ENCODE peak calls at places on chromosomes 1 and 21, in ten cellular contexts. One of them, this sample, is unnamed.

GRCh38 chr1:4128616-4129015 is 228.5 kb upstream of the C1orf174 start:
- DNase-seq in WTC11: no peak
- DNase-seq in colonic mucosa: no peak
- DNase-seq in sigmoid colon: no peak
- DNase-seq in heart right ventricle: no peak
- DNase-seq in DND-41: no peak
- DNase-seq in LNCaP clone FGC: no peak
- DNase-seq in PC-9: no peak
- DNase-seq in progenitor cell of endocrine pancreas: no peak
- DNase-seq in left lung: no peak
- DNase-seq in this sample: no peak

GRCh38 chr1:78254517-78254916 is 208.8 kb downstream of the GIPC2 start:
- DNase-seq in WTC11: no peak
- DNase-seq in progenitor cell of endocrine pancreas: no peak
- DNase-seq in LNCaP clone FGC: peak
- DNase-seq in left lung: no peak
- DNase-seq in PC-9: peak
- DNase-seq in heart right ventricle: no peak
- DNase-seq in colonic mucosa: no peak
- DNase-seq in DND-41: no peak
- DNase-seq in sigmoid colon: no peak
- DNase-seq in this sample: peak

GRCh38 chr21:37554661-37555379 is 188.2 kb downstream of the DYRK1A start:
- DNase-seq in progenitor cell of endocrine pancreas: no peak
- DNase-seq in colonic mucosa: no peak
- DNase-seq in WTC11: no peak
- DNase-seq in LNCaP clone FGC: no peak
- DNase-seq in PC-9: no peak
- DNase-seq in DND-41: no peak
- DNase-seq in heart right ventricle: no peak
- DNase-seq in left lung: no peak
- DNase-seq in sigmoid colon: no peak
- DNase-seq in this sample: no peak

GRCh38 chr1:93681549-93682412 is at the start of gene BCAR3:
- DNase-seq in left lung: peak
- DNase-seq in WTC11: peak
- DNase-seq in progenitor cell of endocrine pancreas: peak
- DNase-seq in sigmoid colon: peak
- DNase-seq in colonic mucosa: peak
- DNase-seq in heart right ventricle: peak
- DNase-seq in DND-41: no peak
- DNase-seq in LNCaP clone FGC: no peak
- DNase-seq in PC-9: peak
- DNase-seq in this sample: peak

GRCh38 chr21:27321791-27322190 is 354.9 kb upstream of the ADAMTS5 start:
- DNase-seq in sigmoid colon: no peak
- DNase-seq in left lung: no peak
- DNase-seq in heart right ventricle: no peak
- DNase-seq in DND-41: no peak
- DNase-seq in WTC11: no peak
- DNase-seq in progenitor cell of endocrine pancreas: no peak
- DNase-seq in colonic mucosa: no peak
- DNase-seq in PC-9: no peak
- DNase-seq in LNCaP clone FGC: no peak
- DNase-seq in this sample: no peak

GRCh38 chr1:201074018-201074417 is 38.2 kb downstream of the CACNA1S start:
- DNase-seq in PC-9: no peak
- DNase-seq in WTC11: no peak
- DNase-seq in heart right ventricle: no peak
- DNase-seq in LNCaP clone FGC: no peak
- DNase-seq in DND-41: no peak
- DNase-seq in progenitor cell of endocrine pancreas: no peak
- DNase-seq in colonic mucosa: no peak
- DNase-seq in sigmoid colon: no peak
- DNase-seq in left lung: no peak
- DNase-seq in this sample: no peak

GRCh38 chr1:23020731-23021130 is 1.5 kb downstream of the KDM1A start:
- DNase-seq in left lung: no peak
- DNase-seq in DND-41: no peak
- DNase-seq in heart right ventricle: no peak
- DNase-seq in progenitor cell of endocrine pancreas: no peak
- DNase-seq in PC-9: no peak
- DNase-seq in sigmoid colon: no peak
- DNase-seq in WTC11: no peak
- DNase-seq in colonic mucosa: no peak
- DNase-seq in LNCaP clone FGC: no peak
- DNase-seq in this sample: peak

GRCh38 chr1:226545806-226546596 is 2.6 kb upstream of the STUM start:
- DNase-seq in progenitor cell of endocrine pancreas: no peak
- DNase-seq in colonic mucosa: no peak
- DNase-seq in LNCaP clone FGC: no peak
- DNase-seq in heart right ventricle: peak
- DNase-seq in sigmoid colon: peak
- DNase-seq in DND-41: no peak
- DNase-seq in PC-9: no peak
- DNase-seq in left lung: no peak
- DNase-seq in WTC11: no peak
- DNase-seq in this sample: no peak

GRCh38 chr1:32759521-32759980 is 57.0 kb upstream of the SYNC start:
- DNase-seq in PC-9: peak
- DNase-seq in left lung: peak
- DNase-seq in sigmoid colon: no peak
- DNase-seq in heart right ventricle: no peak
- DNase-seq in LNCaP clone FGC: no peak
- DNase-seq in progenitor cell of endocrine pancreas: peak
- DNase-seq in DND-41: no peak
- DNase-seq in WTC11: peak
- DNase-seq in colonic mucosa: peak
- DNase-seq in this sample: peak

GRCh38 chr1:181386951-181387350 is 96.4 kb upstream of the CACNA1E start:
- DNase-seq in PC-9: no peak
- DNase-seq in colonic mucosa: no peak
- DNase-seq in sigmoid colon: no peak
- DNase-seq in left lung: no peak
- DNase-seq in progenitor cell of endocrine pancreas: no peak
- DNase-seq in heart right ventricle: no peak
- DNase-seq in WTC11: no peak
- DNase-seq in LNCaP clone FGC: no peak
- DNase-seq in DND-41: no peak
- DNase-seq in this sample: no peak

GRCh38 chr1:81509619-81510018 is 291.1 kb upstream of the ADGRL2 start:
- DNase-seq in PC-9: no peak
- DNase-seq in WTC11: no peak
- DNase-seq in heart right ventricle: no peak
- DNase-seq in colonic mucosa: no peak
- DNase-seq in left lung: no peak
- DNase-seq in LNCaP clone FGC: peak
- DNase-seq in sigmoid colon: no peak
- DNase-seq in progenitor cell of endocrine pancreas: no peak
- DNase-seq in DND-41: no peak
- DNase-seq in this sample: no peak

GRCh38 chr1:155934097-155934932 is at the start of gene KHDC4:
- DNase-seq in PC-9: peak
- DNase-seq in colonic mucosa: peak
- DNase-seq in DND-41: peak
- DNase-seq in LNCaP clone FGC: peak
- DNase-seq in progenitor cell of endocrine pancreas: peak
- DNase-seq in sigmoid colon: peak
- DNase-seq in heart right ventricle: peak
- DNase-seq in left lung: peak
- DNase-seq in WTC11: peak
- DNase-seq in this sample: peak

GRCh38 chr1:9191216-9191615 is 43.4 kb upstream of the H6PD start:
- DNase-seq in left lung: no peak
- DNase-seq in colonic mucosa: no peak
- DNase-seq in LNCaP clone FGC: no peak
- DNase-seq in heart right ventricle: no peak
- DNase-seq in sigmoid colon: no peak
- DNase-seq in DND-41: peak
- DNase-seq in progenitor cell of endocrine pancreas: no peak
- DNase-seq in WTC11: no peak
- DNase-seq in PC-9: no peak
- DNase-seq in this sample: no peak

GRCh38 chr1:169466259-169467230 is 19.2 kb downstream of the SLC19A2 start:
- DNase-seq in colonic mucosa: no peak
- DNase-seq in DND-41: peak
- DNase-seq in LNCaP clone FGC: no peak
- DNase-seq in PC-9: no peak
- DNase-seq in heart right ventricle: no peak
- DNase-seq in progenitor cell of endocrine pancreas: no peak
- DNase-seq in left lung: no peak
- DNase-seq in WTC11: no peak
- DNase-seq in sigmoid colon: no peak
- DNase-seq in this sample: peak
- TF ChIP-seq CTCF in colonic mucosa: no peak
- TF ChIP-seq CTCF in DND-41: peak
- TF ChIP-seq CTCF in LNCaP clone FGC: peak
- TF ChIP-seq CTCF in PC-9: peak
- TF ChIP-seq CTCF in heart right ventricle: no peak
- TF ChIP-seq CTCF in progenitor cell of endocrine pancreas: peak
- TF ChIP-seq CTCF in left lung: peak
- TF ChIP-seq CTCF in WTC11: no peak
- TF ChIP-seq CTCF in sigmoid colon: peak
- TF ChIP-seq CTCF in this sample: peak

GRCh38 chr1:160806109-160806665 is 10.2 kb downstream of the LY9 start:
- DNase-seq in LNCaP clone FGC: no peak
- DNase-seq in DND-41: no peak
- DNase-seq in colonic mucosa: no peak
- DNase-seq in heart right ventricle: no peak
- DNase-seq in WTC11: no peak
- DNase-seq in PC-9: no peak
- DNase-seq in progenitor cell of endocrine pancreas: no peak
- DNase-seq in left lung: no peak
- DNase-seq in sigmoid colon: no peak
- DNase-seq in this sample: no peak

GRCh38 chr1:160807242-160807641 is 11.3 kb downstream of the LY9 start:
- DNase-seq in progenitor cell of endocrine pancreas: no peak
- DNase-seq in LNCaP clone FGC: no peak
- DNase-seq in PC-9: no peak
- DNase-seq in heart right ventricle: no peak
- DNase-seq in sigmoid colon: no peak
- DNase-seq in left lung: no peak
- DNase-seq in WTC11: no peak
- DNase-seq in colonic mucosa: no peak
- DNase-seq in DND-41: no peak
- DNase-seq in this sample: no peak

GRCh38 chr1:160808289-160808688 is 12.3 kb downstream of the LY9 start:
- DNase-seq in left lung: no peak
- DNase-seq in DND-41: no peak
- DNase-seq in PC-9: no peak
- DNase-seq in sigmoid colon: no peak
- DNase-seq in LNCaP clone FGC: no peak
- DNase-seq in progenitor cell of endocrine pancreas: no peak
- DNase-seq in heart right ventricle: no peak
- DNase-seq in WTC11: no peak
- DNase-seq in colonic mucosa: no peak
- DNase-seq in this sample: no peak

GRCh38 chr1:160806784-160807183 is 10.8 kb downstream of the LY9 start:
- DNase-seq in heart right ventricle: no peak
- DNase-seq in sigmoid colon: no peak
- DNase-seq in PC-9: no peak
- DNase-seq in left lung: no peak
- DNase-seq in DND-41: no peak
- DNase-seq in colonic mucosa: no peak
- DNase-seq in LNCaP clone FGC: no peak
- DNase-seq in progenitor cell of endocrine pancreas: no peak
- DNase-seq in WTC11: no peak
- DNase-seq in this sample: no peak

GRCh38 chr1:160807738-160808137 is 11.8 kb downstream of the LY9 start:
- DNase-seq in sigmoid colon: no peak
- DNase-seq in progenitor cell of endocrine pancreas: no peak
- DNase-seq in PC-9: no peak
- DNase-seq in LNCaP clone FGC: no peak
- DNase-seq in DND-41: no peak
- DNase-seq in WTC11: no peak
- DNase-seq in heart right ventricle: no peak
- DNase-seq in colonic mucosa: no peak
- DNase-seq in left lung: no peak
- DNase-seq in this sample: no peak
- TF ChIP-seq CTCF in sigmoid colon: no peak
- TF ChIP-seq CTCF in progenitor cell of endocrine pancreas: no peak
- TF ChIP-seq CTCF in PC-9: no peak
- TF ChIP-seq CTCF in LNCaP clone FGC: no peak
- TF ChIP-seq CTCF in DND-41: no peak
- TF ChIP-seq CTCF in WTC11: no peak
- TF ChIP-seq CTCF in heart right ventricle: no peak
- TF ChIP-seq CTCF in colonic mucosa: no peak
- TF ChIP-seq CTCF in left lung: no peak
- TF ChIP-seq CTCF in this sample: no peak

DNA sequence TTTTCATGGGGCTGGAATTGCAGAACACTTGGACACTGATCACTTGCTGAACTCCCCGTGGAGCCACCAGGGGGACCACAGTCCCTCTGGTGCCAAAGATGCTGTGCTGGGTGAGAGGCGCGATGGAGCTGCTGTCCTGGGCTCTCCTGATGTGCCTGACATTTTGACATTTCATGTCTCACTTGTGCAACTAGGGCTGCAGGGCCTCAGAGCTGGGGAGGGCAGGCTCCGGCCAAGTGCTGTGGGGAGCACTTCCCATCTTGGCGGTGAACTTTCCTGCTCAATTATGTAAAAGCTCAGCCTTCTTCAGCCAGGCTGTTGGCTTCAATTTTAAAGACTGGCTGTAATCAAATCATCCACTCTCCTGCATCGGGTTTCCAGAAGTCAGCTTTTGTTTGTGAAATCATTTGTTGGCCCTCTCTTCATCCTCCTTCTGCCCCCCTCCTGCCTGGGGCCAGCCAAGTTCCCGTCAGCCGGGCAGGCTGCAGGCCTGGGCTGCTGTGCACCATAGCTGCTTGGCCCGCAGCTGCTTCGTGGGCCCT is 36.8 kb downstream of the KCNAB2 start:
- DNase-seq in LNCaP clone FGC: no peak
- DNase-seq in progenitor cell of endocrine pancreas: no peak
- DNase-seq in left lung: no peak
- DNase-seq in heart right ventricle: no peak
- DNase-seq in WTC11: no peak
- DNase-seq in PC-9: no peak
- DNase-seq in colonic mucosa: no peak
- DNase-seq in DND-41: no peak
- DNase-seq in sigmoid colon: no peak
- DNase-seq in this sample: no peak
- TF ChIP-seq CTCF in LNCaP clone FGC: peak
- TF ChIP-seq CTCF in progenitor cell of endocrine pancreas: peak
- TF ChIP-seq CTCF in left lung: no peak
- TF ChIP-seq CTCF in heart right ventricle: no peak
- TF ChIP-seq CTCF in WTC11: no peak
- TF ChIP-seq CTCF in PC-9: no peak
- TF ChIP-seq CTCF in colonic mucosa: no peak
- TF ChIP-seq CTCF in DND-41: peak
- TF ChIP-seq CTCF in sigmoid colon: no peak
- TF ChIP-seq CTCF in this sample: no peak

DNA sequence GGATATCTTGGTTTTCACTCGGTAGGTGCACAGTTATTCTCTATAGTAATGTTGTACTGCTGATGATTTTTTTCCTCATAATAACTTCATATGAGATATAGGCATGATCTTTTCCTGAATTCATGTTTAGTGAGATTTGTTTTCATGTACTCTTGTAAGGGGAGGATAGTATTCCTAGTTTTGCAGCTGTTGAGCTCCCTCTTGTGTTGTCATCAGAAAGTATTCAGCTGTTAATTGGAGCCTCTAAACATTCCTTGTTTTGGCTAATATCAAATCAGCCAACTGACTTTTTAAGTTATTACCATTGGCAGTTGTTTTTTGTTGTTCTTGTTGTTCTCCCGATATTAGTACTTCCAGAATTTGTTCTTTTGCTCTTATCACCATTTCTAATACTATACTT is 24.4 kb downstream of the OR10R2 start:
- DNase-seq in PC-9: no peak
- DNase-seq in progenitor cell of endocrine pancreas: no peak
- DNase-seq in left lung: no peak
- DNase-seq in heart right ventricle: no peak
- DNase-seq in LNCaP clone FGC: no peak
- DNase-seq in sigmoid colon: no peak
- DNase-seq in DND-41: peak
- DNase-seq in colonic mucosa: no peak
- DNase-seq in WTC11: no peak
- DNase-seq in this sample: peak
- TF ChIP-seq CTCF in PC-9: no peak
- TF ChIP-seq CTCF in progenitor cell of endocrine pancreas: peak
- TF ChIP-seq CTCF in left lung: no peak
- TF ChIP-seq CTCF in heart right ventricle: no peak
- TF ChIP-seq CTCF in LNCaP clone FGC: peak
- TF ChIP-seq CTCF in sigmoid colon: no peak
- TF ChIP-seq CTCF in DND-41: peak
- TF ChIP-seq CTCF in colonic mucosa: no peak
- TF ChIP-seq CTCF in WTC11: peak
- TF ChIP-seq CTCF in this sample: peak

This sample was measured in MCF 10A.